ENCODE peak calls at places on chromosomes 11 and 22, in six cellular contexts. N is prostate gland, I is ovary, U is HCT116, Z is GM23248, M is pancreas. A is an unnamed sample.

GRCh38 chr11:12159351-12160099 is 49.1 kb downstream of the MICAL2 start:
- DNase-seq in N (no peak), I (no peak), U (no peak), Z (peak; percentile 93), M (no peak), A (no peak)

GRCh38 chr22:20979243-20979809 is 2.8 kb upstream of the LZTR1 start:
- DNase-seq in N (peak; percentile 74), I (peak; percentile 68), U (no peak), Z (peak; percentile 74), M (peak; percentile 78), A (peak; percentile 76)

GRCh38 chr11:1460396-1460795 is 26.2 kb downstream of the MOB2 start:
- DNase-seq in N (peak; percentile 48), I (peak; percentile 93), U (no peak), Z (peak; percentile 47), M (no peak), A (no peak)

GRCh38 chr11:39120890-39121289 is 2338.6 kb downstream of the LRRC4C start:
- DNase-seq in N (no peak), I (no peak), U (no peak), Z (no peak), M (no peak), A (no peak)

GRCh38 chr11:82047200-82047599 is 686.5 kb downstream of the FAM181B start:
- DNase-seq in N (no peak), I (no peak), U (no peak), Z (no peak), M (no peak), A (no peak)

GRCh38 chr11:76347391-76347790 is 33.5 kb downstream of the THAP12 start:
- DNase-seq in N (no peak), I (no peak), U (no peak), Z (no peak), M (peak; percentile 66), A (peak; percentile 16)

GRCh38 chr22:19376971-19377370 is 54.6 kb downstream of the HIRA start:
- DNase-seq in N (no peak), I (no peak), U (no peak), Z (no peak), M (no peak), A (no peak)

GRCh38 chr11:125535585-125535984 is 33.7 kb upstream of the EI24 start:
- DNase-seq in N (no peak), I (no peak), U (no peak), Z (no peak), M (no peak), A (no peak)

GRCh38 chr11:70192666-70193410 is 10.3 kb upstream of the FADD start:
- DNase-seq in N (no peak), I (no peak), U (no peak), Z (no peak), M (no peak), A (no peak)

GRCh38 chr11:92511522-92512203 is 287.0 kb downstream of the FAT3 start:
- DNase-seq in N (no peak), I (no peak), U (no peak), Z (no peak), M (no peak), A (no peak)

GRCh38 chr11:117221775-117222517 is 9.9 kb downstream of the PCSK7 start:
- DNase-seq in N (peak; percentile 41), I (peak; percentile 89), U (no peak), Z (peak; percentile 54), M (no peak), A (peak; percentile 71)

GRCh38 chr22:36365020-36365411 is 22.8 kb downstream of the MYH9 start:
- DNase-seq in N (no peak), I (no peak), U (peak; percentile 76), Z (peak; percentile 97), M (no peak), A (peak; percentile 84)

GRCh38 chr11:73147771-73148681 is 5.9 kb upstream of the FCHSD2 start:
- DNase-seq in N (no peak), I (no peak), U (no peak), Z (no peak), M (peak; percentile 74), A (no peak)

GRCh38 chr11:75499423-75500305 is 26.1 kb downstream of the GDPD5 start:
- DNase-seq in N (no peak), I (peak; percentile 58), U (no peak), Z (peak; percentile 97), M (no peak), A (no peak)

GRCh38 chr11:61168292-61168691 is 7.1 kb upstream of the VPS37C start:
- DNase-seq in N (no peak), I (no peak), U (no peak), Z (no peak), M (no peak), A (no peak)

GRCh38 chr11:61170566-61170965 is 9.3 kb upstream of the VPS37C start:
- DNase-seq in N (no peak), I (no peak), U (no peak), Z (no peak), M (no peak), A (no peak)

GRCh38 chr11:61171907-61172306 is 10.7 kb upstream of the VPS37C start:
- DNase-seq in N (no peak), I (no peak), U (no peak), Z (no peak), M (no peak), A (no peak)

GRCh38 chr11:61172353-61172752 is 11.1 kb upstream of the VPS37C start:
- DNase-seq in N (no peak), I (no peak), U (no peak), Z (no peak), M (no peak), A (no peak)

DNA sequence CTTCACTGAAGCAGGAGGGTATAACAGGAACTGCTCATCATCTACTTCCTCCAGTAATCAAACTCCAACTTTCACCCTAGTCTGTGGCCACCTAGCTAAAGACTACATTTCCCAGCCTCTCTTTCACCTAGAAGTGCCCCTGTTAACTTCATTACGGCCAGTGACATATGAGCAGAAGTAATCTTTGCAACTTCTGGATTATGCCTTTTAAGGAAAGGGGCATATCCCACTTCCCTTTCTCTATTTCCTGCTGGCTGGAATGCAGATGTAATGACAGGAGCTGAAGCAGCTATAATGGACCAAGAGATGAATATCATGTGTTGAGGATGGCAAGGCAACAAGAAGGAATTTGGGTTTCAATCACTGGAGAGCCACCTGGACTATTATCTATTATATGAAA is 7.6 kb upstream of the VPS37C start:
- DNase-seq in N (no peak), I (no peak), U (no peak), Z (no peak), M (no peak), A (no peak)
- H3K4me1 ChIP-seq in N (no peaks in the 10 kb centered on the region), I (no peaks in the 10 kb centered on the region), U (no peaks in the 10 kb centered on the region), Z (no peaks in the 10 kb centered on the region), M (no peaks in the 10 kb centered on the region), A (no peaks in the 10 kb centered on the region)

GRCh38 chr11:111798279-111798678 is 32.1 kb upstream of the PPP2R1B start:
- DNase-seq in N (no peak), I (no peak), U (no peak), Z (no peak), M (no peak), A (no peak)

GRCh38 chr11:111795333-111795985 is 29.3 kb upstream of the PPP2R1B start:
- DNase-seq in N (no peak), I (no peak), U (no peak), Z (peak; percentile 93), M (no peak), A (no peak)

GRCh38 chr11:111796696-111797095 is 30.5 kb upstream of the PPP2R1B start:
- DNase-seq in N (no peak), I (no peak), U (no peak), Z (no peak), M (no peak), A (no peak)

GRCh38 chr11:111793863-111794262 is 27.7 kb upstream of the PPP2R1B start:
- DNase-seq in N (no peak), I (no peak), U (no peak), Z (peak; percentile 97), M (no peak), A (no peak)

GRCh38 chr11:111797145-111797581 is 31.0 kb upstream of the PPP2R1B start:
- DNase-seq in N (peak; percentile 11), I (no peak), U (no peak), Z (peak; percentile 87), M (no peak), A (peak; percentile 39)
- H3K27ac ChIP-seq in N (no peak overlapping the region), I (no peak overlapping the region), U (no peak overlapping the region), Z (peak overlapping the region; percentile 87), M (no peak overlapping the region), A (no peak overlapping the region)

GRCh38 chr22:29006346-29006745 is 55.3 kb downstream of the C22orf31 start:
- DNase-seq in N (no peak), I (no peak), U (no peak), Z (no peak), M (no peak), A (no peak)

GRCh38 chr22:29004647-29005371 is 56.8 kb downstream of the C22orf31 start:
- DNase-seq in N (peak; percentile 73), I (peak; percentile 60), U (peak; percentile 45), Z (no peak), M (peak; percentile 85), A (peak; percentile 59)

GRCh38 chr22:29003552-29003951 is 58.1 kb downstream of the C22orf31 start:
- DNase-seq in N (no peak), I (no peak), U (no peak), Z (no peak), M (no peak), A (no peak)

GRCh38 chr22:29002603-29003002 is 59.0 kb downstream of the C22orf31 start:
- DNase-seq in N (peak; percentile 42), I (no peak), U (no peak), Z (no peak), M (peak; percentile 32), A (no peak)

DNA sequence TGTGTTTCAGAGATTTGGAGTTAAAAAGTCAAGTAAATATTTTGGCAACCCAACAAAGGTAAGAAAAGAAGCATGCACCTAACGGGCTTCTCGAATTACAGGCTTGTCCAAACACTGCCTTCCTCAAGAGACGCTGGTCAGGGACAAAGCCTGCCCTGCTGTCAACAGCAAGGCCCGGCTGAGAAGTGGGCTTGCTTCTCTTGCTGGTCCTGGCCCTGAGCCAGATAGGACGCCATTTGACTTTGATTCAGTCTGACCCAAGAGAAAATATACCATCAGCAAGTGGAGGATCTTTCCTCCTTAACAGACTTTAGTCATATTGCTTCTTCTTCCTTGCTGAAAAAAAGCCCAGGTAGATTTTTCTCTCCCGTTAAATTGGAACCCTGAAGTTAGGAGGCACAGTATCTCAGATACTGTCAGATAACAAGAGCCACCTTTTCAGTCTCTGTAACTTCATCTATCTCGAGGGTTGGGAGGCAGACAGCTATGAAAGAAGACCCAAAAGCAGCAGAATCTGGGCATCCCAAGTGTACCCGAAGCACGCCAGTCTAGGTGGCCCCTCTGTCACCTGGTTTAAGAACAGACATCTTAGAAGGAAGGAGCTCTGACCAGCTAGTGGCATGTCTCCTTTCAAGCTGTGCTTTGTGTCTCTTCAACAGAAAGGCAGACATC is 57.5 kb downstream of the C22orf31 start:
- DNase-seq in N (peak; percentile 85), I (no peak), U (no peak), Z (no peak), M (peak; percentile 35), A (no peak)
- H3K4me1 ChIP-seq in N (peaks cover 10% of the 10 kb centered on the region), I (peaks cover 4% of the 10 kb centered on the region), U (peaks cover 61% of the 10 kb centered on the region), Z (peaks cover 9% of the 10 kb centered on the region), M (peaks cover 10% of the 10 kb centered on the region), A (peaks cover 2% of the 10 kb centered on the region)

DNA sequence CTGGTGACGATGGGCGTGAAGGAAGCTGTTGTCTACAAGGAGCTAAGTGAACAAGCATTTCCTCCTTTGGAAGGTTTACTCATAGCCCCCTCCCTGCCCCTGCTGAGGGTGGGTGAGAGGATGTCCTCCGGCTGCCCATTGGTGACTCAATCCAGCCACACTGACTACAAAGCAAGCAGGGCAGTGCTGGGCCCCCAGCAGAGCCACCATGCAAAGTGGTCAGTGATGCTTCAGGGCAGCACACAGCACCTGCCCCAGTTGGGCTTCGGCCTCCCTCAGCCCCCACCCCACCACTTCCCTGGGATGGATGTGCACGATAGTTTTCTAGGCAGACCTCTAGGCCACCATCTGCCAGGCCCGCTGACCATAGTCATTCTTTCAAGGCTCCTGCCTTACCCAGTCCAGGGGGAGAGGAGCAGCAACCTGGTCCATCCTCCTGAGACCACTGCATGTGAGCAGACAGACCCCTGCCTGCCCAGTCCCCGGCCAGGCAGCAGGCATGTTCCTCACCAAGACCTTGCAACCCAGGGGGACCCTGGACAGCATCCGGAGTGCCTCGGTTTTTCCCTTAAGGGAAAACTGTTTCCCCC is 125.1 kb downstream of the BCR start:
- DNase-seq in N (no peak), I (no peak), U (no peak), Z (peak; percentile 91), M (peak; percentile 8), A (no peak)
- H3K27ac ChIP-seq in N (peak overlapping the region; percentile 69), I (peak overlapping the region; percentile 52), U (no peak overlapping the region), Z (peak overlapping the region; percentile 57), M (no peak overlapping the region), A (no peak overlapping the region)

A was measured in small intestine.